ENCODE peak calls at places on chromosomes 16 and 17, in six cellular contexts. One of them, this sample, is unnamed.

GRCh38 chr16:77059441-77059840 is 131.5 kb upstream of the MON1B start:
- DNase-seq in HepG2: no peak
- DNase-seq in H1: no peak
- DNase-seq in GM12878: no peak
- DNase-seq in K562: no peak
- DNase-seq in GM12892: no peak
- DNase-seq in this sample: no peak

GRCh38 chr17:1985686-1986085 is 39.4 kb downstream of the RTN4RL1 start:
- DNase-seq in HepG2: no peak
- DNase-seq in GM12892: no peak
- DNase-seq in GM12878: no peak
- DNase-seq in K562: no peak
- DNase-seq in H1: no peak
- DNase-seq in this sample: no peak

GRCh38 chr17:1089915-1090314 is 89.9 kb downstream of the ABR start:
- DNase-seq in H1: no peak
- DNase-seq in K562: no peak
- DNase-seq in GM12892: no peak
- DNase-seq in HepG2: no peak
- DNase-seq in GM12878: no peak
- DNase-seq in this sample: no peak

GRCh38 chr17:40363480-40363838 is 1.1 kb downstream of the GJD3 start:
- DNase-seq in K562: no peak
- DNase-seq in GM12878: no peak
- DNase-seq in HepG2: no peak
- DNase-seq in GM12892: peak
- DNase-seq in H1: peak
- DNase-seq in this sample: no peak

GRCh38 chr16:85425061-85425662 is 188.0 kb upstream of the GSE1 start:
- DNase-seq in K562: no peak
- DNase-seq in GM12892: no peak
- DNase-seq in GM12878: no peak
- DNase-seq in HepG2: no peak
- DNase-seq in H1: peak
- DNase-seq in this sample: no peak

GRCh38 chr17:57419940-57420522 is 163.7 kb downstream of the MSI2 start:
- DNase-seq in GM12878: no peak
- DNase-seq in K562: no peak
- DNase-seq in GM12892: no peak
- DNase-seq in HepG2: no peak
- DNase-seq in H1: no peak
- DNase-seq in this sample: no peak

GRCh38 chr16:7318661-7319060 is 14.0 kb upstream of the RBFOX1 start:
- DNase-seq in GM12892: no peak
- DNase-seq in HepG2: no peak
- DNase-seq in K562: no peak
- DNase-seq in GM12878: no peak
- DNase-seq in H1: no peak
- DNase-seq in this sample: no peak

GRCh38 chr17:48555183-48555615 is 10.3 kb upstream of the HOXB2 start:
- DNase-seq in HepG2: no peak
- DNase-seq in GM12892: no peak
- DNase-seq in GM12878: no peak
- DNase-seq in H1: no peak
- DNase-seq in K562: peak
- DNase-seq in this sample: no peak

GRCh38 chr17:73291260-73291801 is 20.5 kb downstream of the CDC42EP4 start:
- DNase-seq in GM12892: no peak
- DNase-seq in K562: peak
- DNase-seq in H1: no peak
- DNase-seq in GM12878: peak
- DNase-seq in HepG2: no peak
- DNase-seq in this sample: peak

GRCh38 chr17:71632328-71632727 is 488.5 kb upstream of the SOX9 start:
- DNase-seq in K562: no peak
- DNase-seq in H1: no peak
- DNase-seq in GM12892: no peak
- DNase-seq in GM12878: no peak
- DNase-seq in HepG2: no peak
- DNase-seq in this sample: no peak

GRCh38 chr17:55635253-55635766 is 87.4 kb downstream of the TMEM100 start:
- DNase-seq in GM12892: no peak
- DNase-seq in HepG2: no peak
- DNase-seq in K562: no peak
- DNase-seq in GM12878: no peak
- DNase-seq in H1: no peak
- DNase-seq in this sample: no peak

GRCh38 chr16:894136-894535 is 76.6 kb downstream of the LMF1 start:
- DNase-seq in K562: no peak
- DNase-seq in GM12878: no peak
- DNase-seq in GM12892: no peak
- DNase-seq in HepG2: no peak
- DNase-seq in H1: no peak
- DNase-seq in this sample: no peak

GRCh38 chr16:50229149-50229726 is 37.1 kb upstream of the ADCY7 start:
- DNase-seq in GM12878: no peak
- DNase-seq in GM12892: no peak
- DNase-seq in H1: no peak
- DNase-seq in HepG2: no peak
- DNase-seq in K562: peak
- DNase-seq in this sample: no peak

GRCh38 chr17:1037238-1037879 is 40.4 kb downstream of the TIMM22 start:
- DNase-seq in H1: no peak
- DNase-seq in K562: no peak
- DNase-seq in GM12892: no peak
- DNase-seq in HepG2: no peak
- DNase-seq in GM12878: no peak
- DNase-seq in this sample: no peak

GRCh38 chr16:46833465-46833810 is 2.5 kb upstream of the C16orf87 start:
- DNase-seq in HepG2: no peak
- DNase-seq in K562: no peak
- DNase-seq in H1: no peak
- DNase-seq in GM12892: no peak
- DNase-seq in GM12878: no peak
- DNase-seq in this sample: no peak

GRCh38 chr16:8649829-8650554 is 24.4 kb upstream of the ABAT start:
- DNase-seq in K562: no peak
- DNase-seq in H1: no peak
- DNase-seq in HepG2: peak
- DNase-seq in GM12878: no peak
- DNase-seq in GM12892: no peak
- DNase-seq in this sample: no peak

GRCh38 chr16:60608971-60609370 is 1427.3 kb downstream of the CDH8 start:
- DNase-seq in HepG2: no peak
- DNase-seq in H1: no peak
- DNase-seq in GM12892: no peak
- DNase-seq in K562: no peak
- DNase-seq in GM12878: no peak
- DNase-seq in this sample: no peak

GRCh38 chr17:19933221-19933620 is 44.4 kb downstream of the AKAP10 start:
- DNase-seq in H1: no peak
- DNase-seq in K562: no peak
- DNase-seq in GM12878: no peak
- DNase-seq in HepG2: no peak
- DNase-seq in GM12892: no peak
- DNase-seq in this sample: no peak

GRCh38 chr17:40360091-40360490 is 4.4 kb downstream of the GJD3 start:
- DNase-seq in H1: no peak
- DNase-seq in GM12892: peak
- DNase-seq in GM12878: no peak
- DNase-seq in K562: no peak
- DNase-seq in HepG2: no peak
- DNase-seq in this sample: no peak

GRCh38 chr17:79812206-79812968 is 15.5 kb upstream of the CBX8 start:
- DNase-seq in GM12878: no peak
- DNase-seq in K562: no peak
- DNase-seq in HepG2: no peak
- DNase-seq in H1: peak
- DNase-seq in GM12892: no peak
- DNase-seq in this sample: no peak

GRCh38 chr17:1058423-1059130 is 61.6 kb downstream of the TIMM22 start:
- DNase-seq in HepG2: peak
- DNase-seq in H1: peak
- DNase-seq in K562: peak
- DNase-seq in GM12878: no peak
- DNase-seq in GM12892: no peak
- DNase-seq in this sample: no peak

GRCh38 chr16:50861926-50862325 is 120.0 kb downstream of the CYLD start:
- DNase-seq in K562: no peak
- DNase-seq in HepG2: peak
- DNase-seq in H1: no peak
- DNase-seq in GM12892: no peak
- DNase-seq in GM12878: no peak
- DNase-seq in this sample: no peak

GRCh38 chr17:41599680-41600079 is 12.9 kb downstream of the KRT16 start:
- DNase-seq in H1: no peak
- DNase-seq in HepG2: no peak
- DNase-seq in GM12878: no peak
- DNase-seq in K562: no peak
- DNase-seq in GM12892: no peak
- DNase-seq in this sample: no peak

DNA sequence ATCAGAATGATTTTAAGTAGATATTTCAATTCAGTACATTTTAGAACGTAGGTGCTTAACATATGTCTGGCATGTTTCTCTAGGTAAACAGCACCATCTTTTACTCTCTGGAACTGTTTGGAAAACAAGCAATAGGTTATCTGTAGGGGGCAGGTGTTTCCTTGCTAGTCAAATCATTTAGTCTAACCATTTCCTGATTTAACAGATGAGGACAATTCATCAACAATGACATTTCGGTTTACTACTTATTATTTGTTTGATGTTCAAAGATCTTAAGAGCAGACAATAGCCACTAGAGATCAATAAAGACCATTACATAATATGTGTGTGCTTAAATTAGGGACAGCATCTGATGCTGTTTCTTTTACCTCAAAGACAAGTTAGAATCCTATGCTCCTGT is 173.1 kb downstream of the CEP112 start:
- DNase-seq in K562: no peak
- DNase-seq in HepG2: no peak
- DNase-seq in GM12892: no peak
- DNase-seq in H1: no peak
- DNase-seq in GM12878: no peak
- DNase-seq in this sample: no peak
- TF ChIP-seq POLR2A in K562: no peak
- TF ChIP-seq POLR2A in HepG2: no peak
- TF ChIP-seq POLR2A in GM12892: no peak
- TF ChIP-seq POLR2A in H1: no peak
- TF ChIP-seq POLR2A in GM12878: no peak
- TF ChIP-seq POLR2A in this sample: no peak

DNA sequence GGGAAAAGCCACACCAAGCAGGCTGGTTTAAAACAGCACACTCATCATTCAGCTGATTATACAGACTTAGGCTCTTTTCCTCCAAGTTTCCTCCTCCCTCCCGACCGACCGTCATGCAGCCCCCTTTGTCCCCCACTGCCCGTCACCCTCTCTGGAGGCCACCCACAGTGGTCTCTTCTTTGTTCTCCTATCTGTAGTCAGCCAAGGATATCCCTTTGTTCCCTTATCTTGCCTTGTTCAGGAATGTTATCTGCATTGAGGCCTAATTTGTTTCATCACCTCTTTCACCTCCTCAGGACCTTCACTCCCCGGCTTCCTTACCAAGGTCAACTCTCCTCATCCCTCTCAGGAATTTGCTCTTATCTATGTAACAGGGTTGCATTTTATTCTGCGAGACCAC is 186.4 kb upstream of the CDH13 start:
- DNase-seq in H1: no peak
- DNase-seq in K562: no peak
- DNase-seq in HepG2: no peak
- DNase-seq in GM12878: no peak
- DNase-seq in GM12892: no peak
- DNase-seq in this sample: no peak
- TF ChIP-seq TAF1 in H1: no peak
- TF ChIP-seq TAF1 in K562: no peak
- TF ChIP-seq TAF1 in HepG2: no peak
- TF ChIP-seq TAF1 in GM12878: no peak
- TF ChIP-seq TAF1 in GM12892: no peak
- TF ChIP-seq TAF1 in this sample: no peak

GRCh38 chr16:11681977-11682654 is 13.9 kb downstream of the SNN start:
- DNase-seq in K562: no peak
- DNase-seq in HepG2: no peak
- DNase-seq in H1: no peak
- DNase-seq in GM12892: no peak
- DNase-seq in GM12878: no peak
- DNase-seq in this sample: no peak
- TF ChIP-seq POLR2A in K562: no peak
- TF ChIP-seq POLR2A in HepG2: no peak
- TF ChIP-seq POLR2A in H1: no peak
- TF ChIP-seq POLR2A in GM12892: no peak
- TF ChIP-seq POLR2A in GM12878: no peak
- TF ChIP-seq POLR2A in this sample: no peak

GRCh38 chr17:75367312-75367711 is 38.2 kb downstream of the GRB2 start:
- DNase-seq in GM12892: no peak
- DNase-seq in GM12878: no peak
- DNase-seq in H1: no peak
- DNase-seq in K562: no peak
- DNase-seq in HepG2: no peak
- DNase-seq in this sample: no peak

GRCh38 chr17:75373290-75373689 is 32.2 kb downstream of the GRB2 start:
- DNase-seq in H1: no peak
- DNase-seq in GM12878: no peak
- DNase-seq in K562: no peak
- DNase-seq in GM12892: no peak
- DNase-seq in HepG2: no peak
- DNase-seq in this sample: no peak

GRCh38 chr17:75371981-75372380 is 33.5 kb downstream of the GRB2 start:
- DNase-seq in GM12878: no peak
- DNase-seq in H1: no peak
- DNase-seq in HepG2: no peak
- DNase-seq in K562: no peak
- DNase-seq in GM12892: no peak
- DNase-seq in this sample: no peak

GRCh38 chr17:75371339-75371738 is 34.1 kb downstream of the GRB2 start:
- DNase-seq in H1: no peak
- DNase-seq in GM12892: no peak
- DNase-seq in GM12878: no peak
- DNase-seq in K562: no peak
- DNase-seq in HepG2: no peak
- DNase-seq in this sample: no peak

GRCh38 chr17:75370288-75370687 is 35.2 kb downstream of the GRB2 start:
- DNase-seq in GM12878: no peak
- DNase-seq in H1: no peak
- DNase-seq in K562: no peak
- DNase-seq in HepG2: no peak
- DNase-seq in GM12892: no peak
- DNase-seq in this sample: no peak
- TF ChIP-seq TAF1 in GM12878: no peak
- TF ChIP-seq TAF1 in H1: no peak
- TF ChIP-seq TAF1 in K562: no peak
- TF ChIP-seq TAF1 in HepG2: no peak
- TF ChIP-seq TAF1 in GM12892: no peak
- TF ChIP-seq TAF1 in this sample: no peak

GRCh38 chr17:39139137-39139516 is 12.3 kb downstream of the PLXDC1 start:
- DNase-seq in GM12878: no peak
- DNase-seq in HepG2: no peak
- DNase-seq in K562: no peak
- DNase-seq in H1: no peak
- DNase-seq in GM12892: no peak
- DNase-seq in this sample: no peak
- TF ChIP-seq POLR2A in GM12878: no peak
- TF ChIP-seq POLR2A in HepG2: no peak
- TF ChIP-seq POLR2A in K562: no peak
- TF ChIP-seq POLR2A in H1: no peak
- TF ChIP-seq POLR2A in GM12892: no peak
- TF ChIP-seq POLR2A in this sample: no peak